ENCODE peak calls at places on chromosome 17, in ten cellular contexts. Q is K562; Z is endodermal cell; F is A549; P is MM.1S; C is left ventricle myocardium inferior; I is neuronal stem cell; D is CD8-positive, alpha-beta T cell; A is tibial nerve; L is CD4-positive, CD25-positive, alpha-beta regulatory T cell. V is an unnamed sample. For H3K4me1, the result is how much of the 10 kb centered on the place peaks cover.

GRCh38 chr17:38761612-38762011 is 9.1 kb downstream of the PSMB3 start:
- DNase-seq in Q (peak), Z (peak), F (peak), P (no peak), C (no peak), I (no peak), D (no peak), A (no peak), L (peak), V (no peak)

GRCh38 chr17:32495347-32496253 is 8.8 kb downstream of the CDK5R1 start:
- DNase-seq in Q (no peak), Z (no peak), F (no peak), P (no peak), C (no peak), I (no peak), D (no peak), A (no peak), L (no peak), V (no peak)

GRCh38 chr17:46733837-46734516 is 84.5 kb downstream of the WNT3 start:
- DNase-seq in Q (no peak), Z (no peak), F (no peak), P (no peak), C (no peak), I (no peak), D (no peak), A (no peak), L (no peak), V (no peak)

GRCh38 chr17:29866746-29867404 is 63.2 kb downstream of the SSH2 start:
- DNase-seq in Q (no peak), Z (no peak), F (no peak), P (no peak), C (no peak), I (no peak), D (no peak), A (no peak), L (no peak), V (no peak)

GRCh38 chr17:12178644-12179330 is 158.1 kb downstream of the MAP2K4 start:
- DNase-seq in Q (no peak), Z (no peak), F (no peak), P (no peak), C (no peak), I (no peak), D (no peak), A (no peak), L (no peak), V (no peak)

GRCh38 chr17:34261568-34261967 is 6.5 kb downstream of the CCL2 start:
- DNase-seq in Q (no peak), Z (no peak), F (no peak), P (peak), C (no peak), I (no peak), D (no peak), A (no peak), L (no peak), V (no peak)

GRCh38 chr17:57488856-57489255 is 232.5 kb downstream of the MSI2 start:
- DNase-seq in Q (no peak), Z (no peak), F (no peak), P (no peak), C (peak), I (no peak), D (no peak), A (no peak), L (no peak), V (no peak)

GRCh38 chr17:79046501-79047280 is 22.7 kb downstream of the C1QTNF1 start:
- DNase-seq in Q (no peak), Z (no peak), F (no peak), P (no peak), C (peak), I (no peak), D (no peak), A (no peak), L (no peak), V (no peak)

GRCh38 chr17:35716173-35716572 is 15.3 kb upstream of the RASL10B start:
- DNase-seq in Q (no peak), Z (no peak), F (no peak), P (no peak), C (no peak), I (no peak), D (no peak), A (no peak), L (no peak), V (no peak)

GRCh38 chr17:15236281-15237105 is 28.6 kb downstream of the PMP22 start:
- DNase-seq in Q (peak), Z (no peak), F (no peak), P (no peak), C (no peak), I (no peak), D (no peak), A (no peak), L (no peak), V (no peak)

GRCh38 chr17:72150632-72151460 is 30.0 kb downstream of the SOX9 start:
- DNase-seq in Q (no peak), Z (peak), F (peak), P (no peak), C (no peak), I (no peak), D (no peak), A (no peak), L (no peak), V (no peak)

GRCh38 chr17:79542718-79543117 is 68.1 kb downstream of the RBFOX3 start:
- DNase-seq in Q (no peak), Z (no peak), F (no peak), P (no peak), C (no peak), I (no peak), D (no peak), A (no peak), L (no peak), V (no peak)

GRCh38 chr17:47663997-47664941 is 14.6 kb downstream of the KPNB1 start:
- DNase-seq in Q (peak), Z (peak), F (peak), P (peak), C (no peak), I (peak), D (peak), A (peak), L (peak), V (peak)

GRCh38 chr17:55533611-55534010 is 22.4 kb upstream of the SMIM36 start:
- DNase-seq in Q (no peak), Z (no peak), F (no peak), P (no peak), C (no peak), I (no peak), D (no peak), A (no peak), L (no peak), V (no peak)

GRCh38 chr17:82927311-82927660 is 87.5 kb upstream of the ZNF750 start:
- DNase-seq in Q (no peak), Z (no peak), F (no peak), P (no peak), C (no peak), I (no peak), D (no peak), A (no peak), L (no peak), V (no peak)

GRCh38 chr17:5499790-5500189 is 13.4 kb downstream of the MIS12 start:
- DNase-seq in Q (no peak), Z (peak), F (no peak), P (no peak), C (no peak), I (peak), D (no peak), A (no peak), L (no peak), V (no peak)

DNA sequence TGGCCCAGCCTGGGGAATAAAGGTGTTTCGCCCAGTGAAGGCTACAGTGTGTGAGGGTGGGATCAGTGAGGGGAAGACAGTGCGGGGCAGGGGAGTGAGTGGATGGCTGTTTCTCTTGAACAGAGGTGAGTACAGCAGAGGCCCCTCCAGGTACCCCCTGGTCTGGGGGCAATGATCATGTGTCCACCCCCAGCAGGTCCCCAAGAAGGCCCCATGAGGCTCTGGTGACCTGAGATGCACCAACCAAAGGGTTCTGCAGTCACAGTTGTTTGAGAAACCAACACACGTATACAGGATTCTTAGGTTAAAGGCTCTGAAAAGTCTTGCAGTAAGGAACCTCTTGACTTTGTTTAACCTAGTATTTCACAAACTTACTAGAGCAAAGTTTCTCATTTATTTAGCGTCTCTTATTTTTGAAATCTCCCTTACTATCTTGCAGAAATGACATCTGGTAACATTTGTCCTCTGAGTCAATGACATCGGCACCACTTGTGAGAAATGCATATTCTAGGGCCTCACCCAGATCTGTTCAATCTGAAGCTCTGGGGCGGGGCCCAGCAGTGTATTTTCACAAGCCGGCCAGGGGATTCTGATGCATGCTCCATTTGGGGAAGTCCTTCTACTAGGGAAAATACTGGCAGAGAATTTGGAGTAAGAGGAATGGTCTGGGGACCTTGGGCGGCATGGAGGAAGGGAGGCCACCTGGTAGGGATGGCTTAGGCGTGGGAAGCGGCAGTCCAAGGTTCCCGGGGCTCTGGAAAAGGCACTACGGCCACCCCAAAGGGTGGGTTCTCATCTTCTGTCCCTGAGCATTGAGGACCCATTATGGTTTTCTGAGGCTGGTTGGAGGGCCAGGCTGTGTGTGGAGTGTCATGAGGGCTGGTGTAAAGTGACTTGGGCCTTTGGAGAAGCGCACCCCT is 217.3 kb downstream of the NTN1 start:
- DNase-seq in Q (no peak), Z (no peak), F (no peak), P (no peak), C (no peak), I (no peak), D (no peak), A (no peak), L (no peak), V (no peak)
- H3K27ac ChIP-seq in Q (no peak), Z (peak), F (peak), P (no peak), C (peak), I (no peak), D (no peak), A (peak), L (no peak), V (no peak)

GRCh38 chr17:81858170-81858966 is 2.0 kb downstream of the P4HB start:
- DNase-seq in Q (no peak), Z (no peak), F (no peak), P (peak), C (no peak), I (no peak), D (no peak), A (no peak), L (no peak), V (no peak)

GRCh38 chr17:81858967-81859905 is 1.1 kb downstream of the P4HB start:
- DNase-seq in Q (no peak), Z (no peak), F (no peak), P (peak), C (no peak), I (no peak), D (no peak), A (no peak), L (no peak), V (no peak)

GRCh38 chr17:81852237-81852636 is 8.1 kb downstream of the P4HB start:
- DNase-seq in Q (no peak), Z (no peak), F (no peak), P (peak), C (no peak), I (no peak), D (no peak), A (no peak), L (no peak), V (no peak)

GRCh38 chr17:81851423-81851822 is 8.9 kb downstream of the P4HB start:
- DNase-seq in Q (no peak), Z (no peak), F (no peak), P (no peak), C (no peak), I (no peak), D (no peak), A (no peak), L (no peak), V (no peak)

GRCh38 chr17:81854974-81855774 is 5.2 kb downstream of the P4HB start:
- DNase-seq in Q (no peak), Z (peak), F (no peak), P (peak), C (no peak), I (no peak), D (no peak), A (no peak), L (no peak), V (no peak)
- H3K4me1 ChIP-seq in Q (under half), Z (under half), F (under half), P (under half), C (half or more), I (under half), D (under half), A (under half), L (under half), V (under half)

GRCh38 chr17:75722542-75723095 is 1.4 kb downstream of the ITGB4 start:
- DNase-seq in Q (no peak), Z (no peak), F (no peak), P (no peak), C (no peak), I (no peak), D (no peak), A (no peak), L (no peak), V (no peak)

GRCh38 chr17:75725504-75725903 is 4.2 kb downstream of the ITGB4 start:
- DNase-seq in Q (no peak), Z (no peak), F (no peak), P (no peak), C (no peak), I (no peak), D (no peak), A (no peak), L (no peak), V (no peak)

GRCh38 chr17:75722076-75722475 is 817 bp downstream of the ITGB4 start:
- DNase-seq in Q (no peak), Z (no peak), F (no peak), P (no peak), C (no peak), I (no peak), D (no peak), A (no peak), L (no peak), V (no peak)

GRCh38 chr17:75723201-75723930 is 2.1 kb downstream of the ITGB4 start:
- DNase-seq in Q (no peak), Z (no peak), F (no peak), P (no peak), C (peak), I (no peak), D (no peak), A (no peak), L (no peak), V (no peak)

DNA sequence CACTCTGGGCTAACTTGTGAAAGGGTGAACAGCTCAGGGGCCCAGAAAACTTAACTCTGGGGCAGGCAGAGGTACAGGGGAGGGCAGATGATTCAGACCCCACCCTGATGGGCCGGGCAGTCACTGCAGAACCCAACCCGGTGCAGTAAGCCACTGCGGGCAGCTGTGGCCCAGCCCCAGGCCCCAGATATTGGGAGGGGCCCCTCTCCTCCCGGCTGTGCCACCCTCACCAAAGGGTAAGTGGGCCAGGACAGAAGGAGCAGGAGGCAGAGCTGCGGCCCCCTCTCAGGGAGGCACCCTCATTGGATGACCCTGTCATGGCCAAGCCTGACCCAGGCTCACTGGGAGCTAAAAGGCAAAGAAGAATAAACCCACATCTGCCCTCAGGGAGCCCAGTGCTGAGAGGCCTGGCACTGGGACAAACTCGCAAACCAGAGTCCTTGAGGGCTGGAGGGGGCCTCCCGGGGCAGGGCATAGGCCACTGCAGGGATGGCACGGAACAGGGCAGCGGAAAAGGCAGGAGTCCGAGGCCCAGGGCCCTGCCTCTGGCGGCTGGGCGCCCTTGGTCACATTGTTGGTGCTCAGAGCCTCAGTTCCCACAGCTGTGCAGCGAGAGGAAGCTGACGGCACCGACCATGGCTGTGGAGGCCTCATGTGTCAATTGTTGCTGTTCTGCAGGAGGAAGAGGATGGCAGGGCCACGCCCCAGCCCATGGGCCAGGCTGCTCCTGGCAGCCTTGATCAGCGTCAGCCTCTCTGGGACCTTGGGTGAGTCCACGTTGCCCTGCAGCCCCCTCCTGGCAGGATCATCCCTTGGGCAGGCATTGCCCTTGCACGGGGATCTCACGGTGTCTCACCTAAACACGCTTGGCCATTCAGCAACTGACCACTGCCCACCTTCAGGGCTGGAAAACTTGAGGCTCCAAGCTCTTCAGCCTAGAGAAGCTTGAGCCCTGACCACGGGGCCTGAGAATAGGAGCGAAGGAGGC is 3.1 kb downstream of the ITGB4 start:
- DNase-seq in Q (no peak), Z (no peak), F (no peak), P (no peak), C (no peak), I (no peak), D (no peak), A (no peak), L (no peak), V (no peak)
- H3K27ac ChIP-seq in Q (no peak), Z (no peak), F (peak), P (no peak), C (peak), I (no peak), D (no peak), A (peak), L (no peak), V (no peak)

GRCh38 chr17:51258756-51259573 is 884 bp downstream of the MBTD1 start:
- DNase-seq in Q (peak), Z (peak), F (peak), P (no peak), C (no peak), I (no peak), D (no peak), A (peak), L (no peak), V (no peak)
- H3K4me1 ChIP-seq in Q (under half), Z (under half), F (half or more), P (under half), C (half or more), I (under half), D (under half), A (under half), L (half or more), V (under half)

GRCh38 chr17:4080686-4081085 is 62.1 kb downstream of the ZZEF1 start:
- DNase-seq in Q (no peak), Z (no peak), F (no peak), P (no peak), C (no peak), I (no peak), D (no peak), A (no peak), L (no peak), V (no peak)
- H3K27ac ChIP-seq in Q (no peak), Z (no peak), F (no peak), P (no peak), C (no peak), I (no peak), D (no peak), A (no peak), L (no peak), V (no peak)